ENCODE peak calls at places on chromosomes 4 and X, in four cellular contexts. One of them, this sample, is unnamed.

GRCh38 chrX:358651-359143 is 28.0 kb downstream of the PPP2R3B start:
- DNase-seq in cardiac fibroblast: no peak
- DNase-seq in CD4-positive, alpha-beta T cell: no peak
- DNase-seq in coronary artery: no peak
- DNase-seq in this sample: no peak

GRCh38 chr4:78609580-78609979 is 58.0 kb downstream of the ANXA3 start:
- DNase-seq in cardiac fibroblast: no peak
- DNase-seq in CD4-positive, alpha-beta T cell: no peak
- DNase-seq in coronary artery: no peak
- DNase-seq in this sample: no peak

GRCh38 chrX:18351774-18352173 is 2.7 kb downstream of the SCML2 start:
- DNase-seq in cardiac fibroblast: no peak
- DNase-seq in CD4-positive, alpha-beta T cell: no peak
- DNase-seq in coronary artery: no peak
- DNase-seq in this sample: no peak

GRCh38 chr4:56048621-56049427 is 100.1 kb downstream of the CEP135 start:
- DNase-seq in cardiac fibroblast: peak; percentile 46
- DNase-seq in CD4-positive, alpha-beta T cell: no peak
- DNase-seq in coronary artery: no peak
- DNase-seq in this sample: peak; percentile 90

GRCh38 chrX:20521245-20521644 is 254.5 kb upstream of the RPS6KA3 start:
- DNase-seq in cardiac fibroblast: peak; percentile 75
- DNase-seq in CD4-positive, alpha-beta T cell: no peak
- DNase-seq in coronary artery: no peak
- DNase-seq in this sample: no peak

GRCh38 chr4:35465096-35465495 is 779.2 kb downstream of the ARAP2 start:
- DNase-seq in cardiac fibroblast: no peak
- DNase-seq in CD4-positive, alpha-beta T cell: no peak
- DNase-seq in coronary artery: no peak
- DNase-seq in this sample: no peak

GRCh38 chrX:77788050-77788449 is 2.0 kb upstream of the ATRX start:
- DNase-seq in cardiac fibroblast: peak; percentile 51
- DNase-seq in CD4-positive, alpha-beta T cell: no peak
- DNase-seq in coronary artery: no peak
- DNase-seq in this sample: no peak

GRCh38 chr4:15714616-15715015 is 11.8 kb downstream of the BST1 start:
- DNase-seq in cardiac fibroblast: peak; percentile 64
- DNase-seq in CD4-positive, alpha-beta T cell: no peak
- DNase-seq in coronary artery: no peak
- DNase-seq in this sample: no peak

GRCh38 chrX:139831689-139832456 is 101.0 kb downstream of the ATP11C start:
- DNase-seq in cardiac fibroblast: peak; percentile 57
- DNase-seq in CD4-positive, alpha-beta T cell: no peak
- DNase-seq in coronary artery: no peak
- DNase-seq in this sample: no peak

GRCh38 chr4:168241953-168242352 is 76.6 kb downstream of the DDX60 start:
- DNase-seq in cardiac fibroblast: no peak
- DNase-seq in CD4-positive, alpha-beta T cell: no peak
- DNase-seq in coronary artery: no peak
- DNase-seq in this sample: no peak

GRCh38 chr4:92483341-92483740 is 179.6 kb downstream of the GRID2 start:
- DNase-seq in cardiac fibroblast: no peak
- DNase-seq in CD4-positive, alpha-beta T cell: no peak
- DNase-seq in coronary artery: no peak
- DNase-seq in this sample: no peak

GRCh38 chrX:107227780-107228485 is 21.5 kb downstream of the DNAAF6 start:
- DNase-seq in cardiac fibroblast: no peak
- DNase-seq in CD4-positive, alpha-beta T cell: no peak
- DNase-seq in coronary artery: no peak
- DNase-seq in this sample: no peak

GRCh38 chrX:115503099-115503498 is 57.9 kb upstream of the PLS3 start:
- DNase-seq in cardiac fibroblast: no peak
- DNase-seq in CD4-positive, alpha-beta T cell: no peak
- DNase-seq in coronary artery: no peak
- DNase-seq in this sample: no peak

GRCh38 chr4:40840255-40840984 is 90.7 kb downstream of the NSUN7 start:
- DNase-seq in cardiac fibroblast: no peak
- DNase-seq in CD4-positive, alpha-beta T cell: no peak
- DNase-seq in coronary artery: no peak
- DNase-seq in this sample: no peak

GRCh38 chr4:171846232-171846631 is 33.0 kb downstream of the GALNTL6 start:
- DNase-seq in cardiac fibroblast: peak; percentile 4
- DNase-seq in CD4-positive, alpha-beta T cell: no peak
- DNase-seq in coronary artery: no peak
- DNase-seq in this sample: no peak

GRCh38 chr4:2835978-2836377 is 7.7 kb upstream of the ADD1 start:
- DNase-seq in cardiac fibroblast: no peak
- DNase-seq in CD4-positive, alpha-beta T cell: no peak
- DNase-seq in coronary artery: no peak
- DNase-seq in this sample: peak; percentile 80

GRCh38 chr4:40251366-40251765 is 54.5 kb downstream of the RHOH start:
- DNase-seq in cardiac fibroblast: peak; percentile 72
- DNase-seq in CD4-positive, alpha-beta T cell: no peak
- DNase-seq in coronary artery: no peak
- DNase-seq in this sample: no peak

GRCh38 chr4:42523066-42523718 is 125.9 kb downstream of the SHISA3 start:
- DNase-seq in cardiac fibroblast: no peak
- DNase-seq in CD4-positive, alpha-beta T cell: no peak
- DNase-seq in coronary artery: no peak
- DNase-seq in this sample: no peak

GRCh38 chrX:68647156-68647957 is at the start of gene STARD8:
- DNase-seq in cardiac fibroblast: peak; percentile 29
- DNase-seq in CD4-positive, alpha-beta T cell: no peak
- DNase-seq in coronary artery: no peak
- DNase-seq in this sample: no peak
- TF ChIP-seq CTCF in cardiac fibroblast: peak; percentile 21
- TF ChIP-seq CTCF in CD4-positive, alpha-beta T cell: no peak
- TF ChIP-seq CTCF in coronary artery: no peak
- TF ChIP-seq CTCF in this sample: no peak

GRCh38 chrX:30504309-30504708 is 73.3 kb downstream of the TASL start:
- DNase-seq in cardiac fibroblast: peak; percentile 56
- DNase-seq in CD4-positive, alpha-beta T cell: no peak
- DNase-seq in coronary artery: no peak
- DNase-seq in this sample: no peak
- TF ChIP-seq CTCF in cardiac fibroblast: no peak
- TF ChIP-seq CTCF in CD4-positive, alpha-beta T cell: no peak
- TF ChIP-seq CTCF in coronary artery: peak; percentile 23
- TF ChIP-seq CTCF in this sample: peak; percentile 70

GRCh38 chr4:146368209-146368608 is 153.5 kb downstream of the SLC10A7 start:
- DNase-seq in cardiac fibroblast: peak; percentile 27
- DNase-seq in CD4-positive, alpha-beta T cell: no peak
- DNase-seq in coronary artery: no peak
- DNase-seq in this sample: no peak
- TF ChIP-seq CTCF in cardiac fibroblast: no peak
- TF ChIP-seq CTCF in CD4-positive, alpha-beta T cell: no peak
- TF ChIP-seq CTCF in coronary artery: no peak
- TF ChIP-seq CTCF in this sample: no peak

DNA sequence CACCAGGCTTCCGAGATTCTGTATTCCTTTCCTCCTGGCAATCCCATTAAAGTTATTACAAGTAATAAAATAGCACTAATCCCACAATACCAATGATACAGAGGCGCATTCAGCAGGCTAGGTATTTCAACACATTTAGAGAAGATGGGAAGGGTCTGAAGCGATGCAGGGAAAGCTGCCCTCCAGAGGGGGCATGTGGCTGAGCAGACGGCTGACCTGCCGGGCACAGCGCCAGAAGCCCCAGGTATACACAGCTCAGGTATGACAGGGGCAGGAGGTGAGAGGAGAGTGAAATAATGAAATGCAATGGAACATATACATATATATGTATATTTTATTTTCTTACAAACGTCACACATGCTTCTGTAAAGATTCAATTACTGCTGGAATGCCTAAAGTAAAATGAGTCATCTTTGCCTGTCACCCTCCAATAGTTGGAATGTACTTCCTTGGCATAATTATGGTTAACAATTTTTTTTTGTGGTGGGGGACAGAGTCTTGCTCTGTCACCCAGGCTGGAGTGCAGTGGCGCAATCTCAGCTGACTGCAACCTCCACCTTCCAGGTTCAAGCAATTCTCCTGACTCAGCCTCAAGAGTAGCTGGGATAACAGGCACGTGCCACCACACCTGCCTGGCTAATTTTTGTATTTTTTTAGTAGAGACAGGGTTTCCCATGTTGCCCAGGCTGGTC is 21.3 kb upstream of the CDKN2AIP start:
- DNase-seq in cardiac fibroblast: peak; percentile 27
- DNase-seq in CD4-positive, alpha-beta T cell: no peak
- DNase-seq in coronary artery: no peak
- DNase-seq in this sample: no peak
- TF ChIP-seq CTCF in cardiac fibroblast: no peak
- TF ChIP-seq CTCF in CD4-positive, alpha-beta T cell: no peak
- TF ChIP-seq CTCF in coronary artery: no peak
- TF ChIP-seq CTCF in this sample: no peak

DNA sequence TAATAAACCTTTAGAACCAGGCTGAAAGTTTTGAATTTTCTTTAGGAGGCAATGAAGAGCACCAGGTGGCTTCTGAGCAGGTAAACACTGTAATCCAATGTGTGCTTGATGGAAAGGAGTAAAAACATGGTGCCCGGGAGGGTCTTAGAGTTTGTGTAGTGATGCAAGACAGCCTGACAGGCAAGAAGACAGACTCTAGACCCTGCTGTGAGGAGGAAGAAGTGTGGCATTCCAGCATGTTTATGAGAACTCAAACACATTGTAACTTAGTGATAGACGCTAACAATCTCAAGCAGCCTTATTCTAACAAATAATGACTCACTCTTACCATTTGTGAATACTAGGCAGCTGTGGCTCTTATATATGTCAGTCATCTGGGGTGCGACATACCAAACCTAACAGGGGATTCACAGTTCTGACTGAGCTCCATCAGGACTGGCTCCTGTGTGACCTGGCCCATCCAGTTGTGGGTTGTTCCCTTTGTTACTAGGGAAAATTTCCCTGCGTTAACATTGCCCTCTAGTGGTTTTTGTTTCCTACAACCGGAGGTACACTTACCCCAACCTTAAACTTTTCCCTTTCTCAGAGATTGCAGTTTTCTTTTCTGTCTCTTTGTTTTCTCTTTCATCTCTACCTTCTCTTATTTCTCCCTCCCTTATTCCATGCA is 53.8 kb downstream of the VSIG4 start:
- DNase-seq in cardiac fibroblast: peak; percentile 70
- DNase-seq in CD4-positive, alpha-beta T cell: peak; percentile 28
- DNase-seq in coronary artery: no peak
- DNase-seq in this sample: no peak
- TF ChIP-seq CTCF in cardiac fibroblast: peak; percentile 46
- TF ChIP-seq CTCF in CD4-positive, alpha-beta T cell: peak; percentile 52
- TF ChIP-seq CTCF in coronary artery: peak; percentile 34
- TF ChIP-seq CTCF in this sample: peak; percentile 58

GRCh38 chrX:1442724-1443367 is 9.9 kb downstream of the ASMTL start:
- DNase-seq in cardiac fibroblast: no peak
- DNase-seq in CD4-positive, alpha-beta T cell: no peak
- DNase-seq in coronary artery: peak; percentile 50
- DNase-seq in this sample: peak; percentile 77
- TF ChIP-seq CTCF in cardiac fibroblast: no peak
- TF ChIP-seq CTCF in CD4-positive, alpha-beta T cell: no peak
- TF ChIP-seq CTCF in coronary artery: no peak
- TF ChIP-seq CTCF in this sample: no peak

GRCh38 chrX:132791725-132792124 is 166.7 kb downstream of the HS6ST2 start:
- DNase-seq in cardiac fibroblast: no peak
- DNase-seq in CD4-positive, alpha-beta T cell: no peak
- DNase-seq in coronary artery: no peak
- DNase-seq in this sample: no peak

DNA sequence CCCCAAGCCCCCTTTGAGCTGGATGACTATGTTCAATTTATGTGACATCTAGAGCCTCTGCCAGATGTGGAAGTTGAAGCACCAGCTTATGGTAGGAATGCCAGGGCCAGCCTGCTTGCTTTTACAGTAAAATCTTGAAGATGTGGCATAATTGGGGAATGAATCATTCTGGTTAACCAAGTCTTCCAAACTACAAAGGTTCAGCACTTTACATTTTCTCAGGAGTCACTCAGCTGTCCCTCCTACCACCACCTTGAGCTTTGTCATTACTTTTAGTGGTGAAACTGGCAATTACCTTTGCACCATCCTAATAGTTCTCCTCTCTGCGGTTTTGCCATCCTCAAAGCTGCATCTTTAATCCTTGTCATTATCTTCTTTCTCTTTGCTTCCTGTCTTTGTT is 172.2 kb downstream of the HS6ST2 start:
- DNase-seq in cardiac fibroblast: peak; percentile 2
- DNase-seq in CD4-positive, alpha-beta T cell: no peak
- DNase-seq in coronary artery: no peak
- DNase-seq in this sample: no peak
- TF ChIP-seq CTCF in cardiac fibroblast: no peak
- TF ChIP-seq CTCF in CD4-positive, alpha-beta T cell: no peak
- TF ChIP-seq CTCF in coronary artery: no peak
- TF ChIP-seq CTCF in this sample: no peak

DNA sequence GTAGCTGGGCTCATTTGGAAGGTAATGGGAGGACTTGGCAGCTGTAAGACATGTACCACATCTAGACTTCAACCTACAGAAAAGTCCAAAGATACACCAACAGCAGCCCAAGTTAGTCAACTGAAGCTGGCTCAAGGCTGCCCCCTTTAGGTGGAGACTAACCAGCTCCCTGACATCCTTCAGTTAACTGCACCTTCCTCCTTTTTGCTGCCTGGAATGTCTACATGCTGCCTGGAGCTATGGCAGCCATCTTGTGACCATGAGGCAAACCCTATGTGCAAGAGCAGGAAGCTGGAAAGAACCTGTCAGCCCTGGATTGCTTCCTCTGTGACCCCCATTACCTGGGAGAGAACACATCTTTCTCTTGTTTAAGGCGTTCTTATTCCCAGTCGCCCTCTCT is 25.8 kb downstream of the ARSD start:
- DNase-seq in cardiac fibroblast: no peak
- DNase-seq in CD4-positive, alpha-beta T cell: no peak
- DNase-seq in coronary artery: no peak
- DNase-seq in this sample: no peak
- TF ChIP-seq CTCF in cardiac fibroblast: no peak
- TF ChIP-seq CTCF in CD4-positive, alpha-beta T cell: no peak
- TF ChIP-seq CTCF in coronary artery: no peak
- TF ChIP-seq CTCF in this sample: peak; percentile 15

This sample was measured in osteocyte.